ENCODE peak calls at places on chromosomes 6 and 20, in five cellular contexts. One of them, this sample, is unnamed.

GRCh38 chr6:156774872-156775405 is 2.2 kb upstream of the ARID1B start:
- DNase-seq in ovary: no peak
- DNase-seq in sigmoid colon: no peak
- DNase-seq in left lung: no peak
- DNase-seq in HCT116: no peak
- DNase-seq in this sample: no peak

GRCh38 chr6:89221971-89222887 is 5.1 kb upstream of the GABRR1 start:
- DNase-seq in left lung: no peak
- DNase-seq in HCT116: no peak
- DNase-seq in sigmoid colon: no peak
- DNase-seq in ovary: no peak
- DNase-seq in this sample: no peak

GRCh38 chr6:151680846-151681425 is 126.5 kb upstream of the ESR1 start:
- DNase-seq in left lung: peak; percentile 65
- DNase-seq in HCT116: no peak
- DNase-seq in sigmoid colon: no peak
- DNase-seq in ovary: no peak
- DNase-seq in this sample: no peak

GRCh38 chr6:4347877-4348276 is 212.5 kb upstream of the ECI2 start:
- DNase-seq in HCT116: no peak
- DNase-seq in ovary: no peak
- DNase-seq in sigmoid colon: no peak
- DNase-seq in left lung: peak; percentile 62
- DNase-seq in this sample: no peak

GRCh38 chr6:157561037-157561790 is 180.2 kb downstream of the ZDHHC14 start:
- DNase-seq in ovary: no peak
- DNase-seq in HCT116: no peak
- DNase-seq in left lung: no peak
- DNase-seq in sigmoid colon: no peak
- DNase-seq in this sample: no peak

GRCh38 chr6:166784691-166785090 is 157.6 kb upstream of the RPS6KA2 start:
- DNase-seq in sigmoid colon: no peak
- DNase-seq in left lung: no peak
- DNase-seq in ovary: no peak
- DNase-seq in HCT116: no peak
- DNase-seq in this sample: no peak

GRCh38 chr20:53660078-53660909 is 66.7 kb upstream of the ZNF217 start:
- DNase-seq in sigmoid colon: peak; percentile 71
- DNase-seq in HCT116: no peak
- DNase-seq in left lung: peak; percentile 82
- DNase-seq in ovary: peak; percentile 60
- DNase-seq in this sample: no peak

GRCh38 chr6:36820700-36821580 is 18.3 kb downstream of the CPNE5 start:
- DNase-seq in ovary: no peak
- DNase-seq in sigmoid colon: no peak
- DNase-seq in HCT116: no peak
- DNase-seq in left lung: no peak
- DNase-seq in this sample: no peak

GRCh38 chr20:57195759-57196100 is 70.7 kb downstream of the BMP7 start:
- DNase-seq in sigmoid colon: no peak
- DNase-seq in left lung: no peak
- DNase-seq in HCT116: no peak
- DNase-seq in ovary: no peak
- DNase-seq in this sample: no peak

GRCh38 chr6:2754911-2755310 is 4.2 kb upstream of the MYLK4 start:
- DNase-seq in sigmoid colon: no peak
- DNase-seq in left lung: no peak
- DNase-seq in ovary: no peak
- DNase-seq in HCT116: no peak
- DNase-seq in this sample: no peak

GRCh38 chr20:30484749-30485070 is 772.8 kb upstream of the DEFB115 start:
- DNase-seq in sigmoid colon: no peak
- DNase-seq in HCT116: no peak
- DNase-seq in ovary: no peak
- DNase-seq in left lung: no peak
- DNase-seq in this sample: no peak

GRCh38 chr6:30483677-30484279 is 5.5 kb upstream of the HLA-E start:
- DNase-seq in ovary: no peak
- DNase-seq in left lung: no peak
- DNase-seq in HCT116: peak; percentile 54
- DNase-seq in sigmoid colon: no peak
- DNase-seq in this sample: no peak

GRCh38 chr20:17969884-17970409 is 1.1 kb downstream of the MGME1 start:
- DNase-seq in HCT116: no peak
- DNase-seq in left lung: no peak
- DNase-seq in sigmoid colon: no peak
- DNase-seq in ovary: no peak
- DNase-seq in this sample: no peak

GRCh38 chr6:140017470-140017869 is 643.0 kb upstream of the CITED2 start:
- DNase-seq in left lung: no peak
- DNase-seq in HCT116: no peak
- DNase-seq in ovary: no peak
- DNase-seq in sigmoid colon: no peak
- DNase-seq in this sample: no peak

GRCh38 chr20:63309261-63310071 is 16.5 kb downstream of the COL20A1 start:
- DNase-seq in HCT116: no peak
- DNase-seq in sigmoid colon: no peak
- DNase-seq in left lung: peak; percentile 78
- DNase-seq in ovary: peak; percentile 44
- DNase-seq in this sample: no peak

GRCh38 chr6:17394192-17394611 is 807 bp downstream of the CAP2 start:
- DNase-seq in ovary: peak; percentile 26
- DNase-seq in sigmoid colon: peak; percentile 76
- DNase-seq in HCT116: peak; percentile 64
- DNase-seq in left lung: no peak
- DNase-seq in this sample: no peak

GRCh38 chr20:9374068-9374467 is 140.3 kb upstream of the LAMP5 start:
- DNase-seq in HCT116: no peak
- DNase-seq in ovary: no peak
- DNase-seq in sigmoid colon: no peak
- DNase-seq in left lung: no peak
- DNase-seq in this sample: no peak

GRCh38 chr20:21228511-21228910 is 74.6 kb upstream of the XRN2 start:
- DNase-seq in left lung: no peak
- DNase-seq in sigmoid colon: no peak
- DNase-seq in ovary: no peak
- DNase-seq in HCT116: no peak
- DNase-seq in this sample: no peak

GRCh38 chr20:35680464-35681183 is 15.9 kb upstream of the CPNE1 start:
- DNase-seq in HCT116: no peak
- DNase-seq in ovary: no peak
- DNase-seq in left lung: no peak
- DNase-seq in sigmoid colon: peak; percentile 8
- DNase-seq in this sample: no peak

GRCh38 chr6:20875369-20875963 is 341.2 kb downstream of the CDKAL1 start:
- DNase-seq in ovary: peak; percentile 21
- DNase-seq in HCT116: no peak
- DNase-seq in sigmoid colon: no peak
- DNase-seq in left lung: no peak
- DNase-seq in this sample: no peak

GRCh38 chr20:47610247-47610944 is 108.7 kb downstream of the NCOA3 start:
- DNase-seq in ovary: no peak
- DNase-seq in left lung: no peak
- DNase-seq in HCT116: peak; percentile 71
- DNase-seq in sigmoid colon: peak; percentile 71
- DNase-seq in this sample: no peak

GRCh38 chr6:84773431-84774173 is 9.2 kb upstream of the TBX18 start:
- DNase-seq in ovary: no peak
- DNase-seq in left lung: peak; percentile 76
- DNase-seq in HCT116: no peak
- DNase-seq in sigmoid colon: no peak
- DNase-seq in this sample: no peak

GRCh38 chr6:36495086-36495485 is 52.2 kb downstream of the STK38 start:
- DNase-seq in left lung: no peak
- DNase-seq in sigmoid colon: no peak
- DNase-seq in HCT116: no peak
- DNase-seq in ovary: no peak
- DNase-seq in this sample: no peak

GRCh38 chr20:34024733-34025351 is 31.1 kb downstream of the RALY start:
- DNase-seq in ovary: peak; percentile 15
- DNase-seq in left lung: no peak
- DNase-seq in sigmoid colon: no peak
- DNase-seq in HCT116: no peak
- DNase-seq in this sample: no peak

GRCh38 chr6:149918151-149918905 is 4.6 kb downstream of the RAET1G start:
- DNase-seq in HCT116: no peak
- DNase-seq in sigmoid colon: no peak
- DNase-seq in ovary: no peak
- DNase-seq in left lung: no peak
- DNase-seq in this sample: no peak

GRCh38 chr6:111591370-111591900 is 14.2 kb downstream of the TRAF3IP2 start:
- DNase-seq in sigmoid colon: peak; percentile 98
- DNase-seq in left lung: peak; percentile 90
- DNase-seq in ovary: peak; percentile 91
- DNase-seq in HCT116: peak; percentile 92
- DNase-seq in this sample: peak; percentile 96

GRCh38 chr6:28218312-28219248 is 6.5 kb upstream of the ZSCAN9 start:
- DNase-seq in left lung: peak; percentile 94
- DNase-seq in ovary: peak; percentile 41
- DNase-seq in HCT116: no peak
- DNase-seq in sigmoid colon: peak; percentile 87
- DNase-seq in this sample: no peak

GRCh38 chr6:28220164-28221133 is 4.6 kb upstream of the ZSCAN9 start:
- DNase-seq in left lung: no peak
- DNase-seq in HCT116: no peak
- DNase-seq in sigmoid colon: no peak
- DNase-seq in ovary: no peak
- DNase-seq in this sample: no peak

GRCh38 chr6:28215425-28215824 is 9.7 kb upstream of the ZSCAN9 start:
- DNase-seq in HCT116: no peak
- DNase-seq in ovary: no peak
- DNase-seq in left lung: no peak
- DNase-seq in sigmoid colon: no peak
- DNase-seq in this sample: no peak

GRCh38 chr6:28213213-28213523 is 11.9 kb upstream of the ZSCAN9 start:
- DNase-seq in sigmoid colon: no peak
- DNase-seq in HCT116: no peak
- DNase-seq in left lung: no peak
- DNase-seq in ovary: no peak
- DNase-seq in this sample: no peak

DNA sequence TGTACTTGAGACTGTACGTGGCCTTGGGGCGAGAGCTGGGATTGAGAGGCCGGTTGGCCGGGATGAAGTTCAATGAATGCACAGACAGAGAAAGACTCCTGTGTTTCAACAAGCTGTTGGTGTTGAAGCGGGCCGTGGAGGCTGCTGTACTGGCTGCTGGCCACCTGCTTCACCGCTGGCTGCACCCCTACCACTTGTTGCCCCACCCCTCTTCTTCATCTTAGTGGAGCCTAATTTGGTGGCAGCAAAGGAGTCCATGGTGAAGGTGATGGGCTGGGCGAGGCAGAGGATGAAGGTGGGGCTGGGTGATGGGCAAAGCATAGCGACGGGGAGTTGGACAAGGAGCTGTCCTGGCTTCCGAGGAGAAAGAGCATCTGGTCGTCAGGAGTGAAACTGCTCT is 7.2 kb upstream of the ZSCAN9 start:
- DNase-seq in sigmoid colon: no peak
- DNase-seq in left lung: no peak
- DNase-seq in HCT116: no peak
- DNase-seq in ovary: no peak
- DNase-seq in this sample: no peak
- H3K27ac ChIP-seq in sigmoid colon: no peak overlapping the region
- H3K27ac ChIP-seq in left lung: no peak overlapping the region
- H3K27ac ChIP-seq in HCT116: no peak overlapping the region
- H3K27ac ChIP-seq in ovary: no peak overlapping the region
- H3K27ac ChIP-seq in this sample: no peak overlapping the region

GRCh38 chr6:116385911-116386310 is 15.2 kb downstream of the DSE start:
- DNase-seq in ovary: no peak
- DNase-seq in left lung: no peak
- DNase-seq in sigmoid colon: no peak
- DNase-seq in HCT116: no peak
- DNase-seq in this sample: no peak

GRCh38 chr6:116388924-116389323 is 18.2 kb downstream of the DSE start:
- DNase-seq in left lung: no peak
- DNase-seq in HCT116: no peak
- DNase-seq in sigmoid colon: no peak
- DNase-seq in ovary: no peak
- DNase-seq in this sample: no peak

GRCh38 chr6:116385462-116385807 is 14.7 kb downstream of the DSE start:
- DNase-seq in HCT116: no peak
- DNase-seq in sigmoid colon: no peak
- DNase-seq in ovary: no peak
- DNase-seq in left lung: no peak
- DNase-seq in this sample: peak; percentile 58

GRCh38 chr6:116386581-116387299 is 16.0 kb downstream of the DSE start:
- DNase-seq in ovary: no peak
- DNase-seq in HCT116: peak; percentile 49
- DNase-seq in sigmoid colon: no peak
- DNase-seq in left lung: no peak
- DNase-seq in this sample: peak; percentile 48

GRCh38 chr6:116387374-116387773 is 16.6 kb downstream of the DSE start:
- DNase-seq in ovary: no peak
- DNase-seq in sigmoid colon: no peak
- DNase-seq in HCT116: peak; percentile 55
- DNase-seq in left lung: no peak
- DNase-seq in this sample: peak; percentile 94
- H3K27ac ChIP-seq in ovary: no peak overlapping the region
- H3K27ac ChIP-seq in sigmoid colon: no peak overlapping the region
- H3K27ac ChIP-seq in HCT116: peak overlapping the region; percentile 53
- H3K27ac ChIP-seq in left lung: peak overlapping the region; percentile 77
- H3K27ac ChIP-seq in this sample: peak overlapping the region; percentile 98

GRCh38 chr6:125867483-125867935 is 76.7 kb downstream of the NCOA7 start:
- DNase-seq in left lung: no peak
- DNase-seq in HCT116: peak; percentile 47
- DNase-seq in sigmoid colon: no peak
- DNase-seq in ovary: no peak
- DNase-seq in this sample: peak; percentile 80
- H3K27ac ChIP-seq in left lung: no peak overlapping the region
- H3K27ac ChIP-seq in HCT116: peak overlapping the region; percentile 15
- H3K27ac ChIP-seq in sigmoid colon: no peak overlapping the region
- H3K27ac ChIP-seq in ovary: no peak overlapping the region
- H3K27ac ChIP-seq in this sample: peak overlapping the region; percentile 58

DNA sequence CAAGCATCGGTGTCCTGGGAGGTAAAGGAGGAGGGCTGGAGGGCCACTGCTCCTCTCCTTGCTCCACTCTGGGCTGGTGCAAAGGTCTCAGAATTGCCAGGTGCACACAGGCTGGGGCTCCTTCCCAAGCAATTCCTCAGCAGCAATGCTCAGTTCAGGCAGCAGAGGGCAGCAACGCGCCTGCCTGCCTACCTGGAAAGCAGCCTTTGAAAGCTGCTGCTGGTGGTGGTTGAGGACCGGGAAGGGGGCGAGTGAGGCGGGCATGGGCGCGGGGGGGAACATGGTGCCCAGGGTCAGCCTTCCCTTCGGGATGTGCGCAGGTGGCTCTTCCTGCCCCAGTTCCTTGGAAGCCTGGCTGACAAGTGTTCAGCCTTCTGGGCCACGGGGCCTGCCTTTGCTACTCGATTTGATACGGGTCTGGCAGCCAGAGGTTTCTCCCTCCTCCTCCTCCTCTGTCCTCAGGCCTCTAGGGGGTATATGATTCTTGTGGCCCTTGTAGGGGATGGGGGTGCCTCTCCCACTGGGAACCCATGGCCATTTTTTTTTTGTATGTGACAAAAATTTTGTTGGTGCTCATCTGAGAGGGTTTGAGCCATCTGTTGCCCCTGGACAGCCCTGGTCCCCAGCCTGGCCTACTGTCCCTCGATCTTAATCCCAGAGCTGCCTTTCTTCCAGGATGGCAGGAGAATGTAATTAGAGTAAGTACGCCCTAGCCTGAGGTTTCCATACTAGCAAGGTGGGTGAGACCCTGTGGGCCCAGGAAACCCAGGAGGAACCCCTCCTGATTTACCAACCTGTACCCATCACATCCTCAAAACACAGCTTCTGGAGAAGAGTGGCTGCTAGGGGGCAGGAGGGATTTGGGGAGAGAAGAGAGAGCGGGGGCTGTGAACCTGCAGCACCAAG is 20.1 kb downstream of the MRPS18A start:
- DNase-seq in HCT116: peak; percentile 43
- DNase-seq in sigmoid colon: peak; percentile 88
- DNase-seq in left lung: peak; percentile 92
- DNase-seq in ovary: peak; percentile 73
- DNase-seq in this sample: peak; percentile 20
- H3K27ac ChIP-seq in HCT116: peak overlapping the region; percentile 49
- H3K27ac ChIP-seq in sigmoid colon: no peak overlapping the region
- H3K27ac ChIP-seq in left lung: peak overlapping the region; percentile 28
- H3K27ac ChIP-seq in ovary: peak overlapping the region; percentile 0
- H3K27ac ChIP-seq in this sample: peak overlapping the region; percentile 65

This sample was measured in epithelial cell of prostate.